ENCODE peak calls at places on chromosomes 2 and 18, in eight cellular contexts. O is body of pancreas, M is stomach, E is right lobe of liver, D is prostate gland, T is Peyer's patch, J is thyroid gland, Q is IMR-90. H is an unnamed sample.

GRCh38 chr2:171529914-171530313 is 7.6 kb downstream of the CYBRD1 start:
- DNase-seq in D (no peak), E (no peak), J (no peak), O (no peak), Q (no peak), T (no peak), M (no peak), H (no peak)

GRCh38 chr2:111122631-111123421 is 2.1 kb downstream of the BCL2L11 start:
- DNase-seq in Q (peak; percentile 82), M (peak; percentile 89), E (peak; percentile 97), J (peak; percentile 84), D (peak; percentile 79), T (peak; percentile 81), O (peak; percentile 83), H (peak; percentile 92)

GRCh38 chr2:6814869-6815268 is 50.8 kb downstream of the CMPK2 start:
- DNase-seq in M (no peak), E (no peak), T (no peak), J (no peak), D (no peak), O (no peak), Q (no peak), H (no peak)

GRCh38 chr2:216635171-216635570 is 2.0 kb downstream of the IGFBP2 start:
- DNase-seq in O (no peak), E (no peak), M (no peak), D (no peak), J (no peak), T (no peak), Q (no peak), H (no peak)

GRCh38 chr2:24494415-24494814 is 3.4 kb downstream of the NCOA1 start:
- DNase-seq in D (no peak), J (no peak), E (no peak), Q (no peak), M (no peak), O (no peak), T (no peak), H (no peak)

GRCh38 chr2:20141056-20141762 is 83.7 kb downstream of the SDC1 start:
- DNase-seq in T (no peak), O (no peak), E (peak; percentile 93), D (peak; percentile 55), J (peak; percentile 62), M (peak; percentile 62), Q (peak; percentile 96), H (peak; percentile 95)

GRCh38 chr2:42916394-42916793 is 124.0 kb upstream of the HAAO start:
- DNase-seq in J (no peak), T (no peak), O (no peak), M (no peak), Q (no peak), E (no peak), D (no peak), H (no peak)

GRCh38 chr18:45684341-45685115 is 39.5 kb upstream of the SLC14A1 start:
- DNase-seq in O (no peak), D (no peak), J (peak; percentile 47), M (no peak), T (no peak), E (no peak), Q (peak; percentile 78), H (no peak)

GRCh38 chr2:75200140-75200985 is 1.0 kb upstream of the TACR1 start:
- DNase-seq in M (peak; percentile 79), O (peak; percentile 74), T (no peak), Q (peak; percentile 39), E (peak; percentile 84), J (peak; percentile 72), D (peak; percentile 37), H (peak; percentile 62)

GRCh38 chr2:80365762-80366161 is 61.2 kb upstream of the LRRTM1 start:
- DNase-seq in M (no peak), Q (no peak), E (no peak), T (no peak), O (no peak), J (no peak), D (no peak), H (no peak)

GRCh38 chr18:41690332-41691110 is 264.5 kb upstream of the PIK3C3 start:
- DNase-seq in Q (no peak), D (no peak), O (no peak), M (no peak), T (no peak), E (no peak), J (no peak), H (no peak)

GRCh38 chr18:78924301-78925192 is 55.1 kb upstream of the SALL3 start:
- DNase-seq in D (no peak), Q (no peak), O (no peak), T (no peak), J (no peak), M (no peak), E (no peak), H (no peak)

GRCh38 chr2:152354069-152354755 is 19.2 kb downstream of the FMNL2 start:
- DNase-seq in J (no peak), O (no peak), D (no peak), M (no peak), Q (no peak), T (no peak), E (no peak), H (no peak)

GRCh38 chr18:14922965-14923565 is 175.1 kb downstream of the ANKRD30B start:
- DNase-seq in E (no peak), D (no peak), J (no peak), M (no peak), T (no peak), Q (no peak), O (no peak), H (no peak)

DNA sequence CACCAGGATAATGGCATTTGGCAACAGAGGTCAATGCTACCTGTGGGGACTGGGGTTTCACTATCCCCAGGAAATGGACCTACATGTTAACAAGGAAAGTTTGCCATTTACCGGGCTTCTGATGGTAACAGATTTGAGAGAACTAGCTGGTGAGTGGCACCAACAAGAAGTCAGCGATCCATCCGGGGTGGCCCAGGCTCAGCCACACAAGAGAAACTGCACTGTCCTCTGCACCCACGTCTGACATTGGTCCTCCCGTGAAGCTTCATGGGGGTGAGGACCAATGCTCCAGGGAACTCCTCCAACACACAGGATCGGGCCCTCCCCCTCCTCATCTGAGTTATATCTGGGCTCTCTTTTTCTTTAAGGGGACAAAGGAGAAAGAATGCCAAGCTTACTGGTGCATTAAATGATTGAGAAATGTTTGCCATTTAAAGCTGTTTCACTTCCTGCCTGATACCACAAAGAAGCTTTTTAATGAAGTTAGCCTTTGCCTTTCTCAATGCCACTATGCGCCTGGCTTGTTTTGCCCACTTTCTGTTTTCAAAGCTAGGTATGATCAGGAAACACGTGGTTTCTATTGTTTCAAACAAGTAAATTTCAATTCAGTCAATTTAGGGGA is 204.2 kb upstream of the ID2 start:
- DNase-seq in J (peak; percentile 30), O (no peak), D (no peak), M (no peak), Q (no peak), E (no peak), T (no peak), H (no peak)
- H3K27ac ChIP-seq in J (peak overlapping the region; percentile 63), O (no peak overlapping the region), D (no peak overlapping the region), M (peak overlapping the region; percentile 35), Q (no peak overlapping the region), E (peak overlapping the region; percentile 48), T (peak overlapping the region; percentile 51), H (no peak overlapping the region)

DNA sequence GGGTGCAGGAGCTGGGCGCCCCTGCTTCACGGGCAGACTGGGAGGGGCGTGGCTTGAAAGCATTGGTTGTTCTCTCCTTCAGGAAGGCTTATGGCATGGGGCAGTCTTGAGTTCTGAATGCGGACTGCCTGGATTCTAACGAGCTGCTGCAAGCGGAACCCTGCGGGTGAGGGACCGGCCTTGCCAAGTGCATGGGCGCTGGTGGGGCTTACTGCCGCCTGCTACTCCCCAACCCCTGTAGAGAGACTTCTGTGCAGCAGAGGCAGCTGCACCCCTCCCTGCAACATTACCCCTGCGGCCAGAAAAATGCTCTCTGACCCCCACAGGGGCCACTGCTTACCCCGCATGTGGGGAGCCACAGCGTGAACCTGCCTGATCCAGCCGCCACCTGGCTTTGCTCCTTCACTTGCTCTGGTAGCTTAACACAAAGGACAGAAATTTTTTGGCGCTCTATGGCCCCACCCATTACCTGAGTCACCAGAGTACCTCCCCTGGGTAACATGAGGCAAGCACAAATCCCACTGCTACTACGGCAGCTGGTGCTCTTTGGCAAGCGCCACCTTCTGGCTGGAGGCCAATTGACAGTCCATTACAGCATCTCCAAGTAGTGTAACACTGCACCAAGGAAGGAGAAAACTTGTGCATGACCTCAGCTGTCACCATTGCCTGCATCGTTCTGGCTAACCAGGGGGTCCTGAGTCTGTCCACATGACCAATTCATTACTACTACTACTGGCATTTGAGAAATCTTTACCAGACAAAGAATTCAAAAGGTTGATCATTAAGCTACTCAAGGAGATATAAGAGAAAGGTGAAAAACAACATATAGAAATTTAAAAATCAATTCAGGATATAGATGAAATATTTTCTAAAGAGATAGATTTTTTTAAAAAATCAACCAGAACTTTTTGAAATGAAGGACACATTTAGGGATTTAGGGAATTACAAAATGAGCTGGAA is 35.4 kb downstream of the MYL12B start:
- DNase-seq in M (peak; percentile 94), O (peak; percentile 94), D (peak; percentile 80), T (peak; percentile 90), Q (peak; percentile 86), E (peak; percentile 91), J (peak; percentile 98), H (peak; percentile 96)
- TF ChIP-seq POLR2A in M (no peak), O (peak; percentile 40), D (peak; percentile 19), T (peak; percentile 23), Q (no peak), E (peak; percentile 39), J (no peak), H (peak; percentile 66)

GRCh38 chr2:178704876-178705275 is 102.3 kb downstream of the TTN start:
- DNase-seq in J (no peak), O (no peak), T (no peak), D (no peak), M (no peak), E (no peak), Q (no peak), H (no peak)

DNA sequence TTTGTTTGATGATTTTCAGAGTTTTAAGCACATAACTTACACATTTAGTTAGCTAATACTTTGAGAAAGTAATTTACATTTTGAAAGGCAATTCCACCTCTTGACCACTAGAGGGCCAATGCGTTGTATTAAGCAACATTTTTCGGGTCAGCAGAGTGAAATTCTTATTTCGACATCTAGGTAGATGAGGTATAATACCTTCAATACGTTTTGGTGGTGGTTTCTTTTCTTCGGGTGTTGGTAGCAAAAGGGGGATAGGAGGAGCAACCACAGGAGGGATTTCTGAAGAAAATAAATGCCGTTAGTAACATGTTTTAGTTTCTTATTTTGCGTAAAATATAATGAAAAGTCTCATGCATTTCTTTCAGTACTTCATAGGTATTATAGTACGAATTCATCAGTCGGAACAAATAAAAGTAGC is 106.3 kb downstream of the TTN start:
- DNase-seq in J (no peak), E (no peak), D (no peak), O (no peak), Q (peak; percentile 35), M (no peak), T (no peak), H (no peak)
- H3K4me3 ChIP-seq in J (no peak overlapping the region), E (no peak overlapping the region), D (no peak overlapping the region), O (no peak overlapping the region), Q (no peak overlapping the region), M (no peak overlapping the region), T (no peak overlapping the region), H (no peak overlapping the region)

DNA sequence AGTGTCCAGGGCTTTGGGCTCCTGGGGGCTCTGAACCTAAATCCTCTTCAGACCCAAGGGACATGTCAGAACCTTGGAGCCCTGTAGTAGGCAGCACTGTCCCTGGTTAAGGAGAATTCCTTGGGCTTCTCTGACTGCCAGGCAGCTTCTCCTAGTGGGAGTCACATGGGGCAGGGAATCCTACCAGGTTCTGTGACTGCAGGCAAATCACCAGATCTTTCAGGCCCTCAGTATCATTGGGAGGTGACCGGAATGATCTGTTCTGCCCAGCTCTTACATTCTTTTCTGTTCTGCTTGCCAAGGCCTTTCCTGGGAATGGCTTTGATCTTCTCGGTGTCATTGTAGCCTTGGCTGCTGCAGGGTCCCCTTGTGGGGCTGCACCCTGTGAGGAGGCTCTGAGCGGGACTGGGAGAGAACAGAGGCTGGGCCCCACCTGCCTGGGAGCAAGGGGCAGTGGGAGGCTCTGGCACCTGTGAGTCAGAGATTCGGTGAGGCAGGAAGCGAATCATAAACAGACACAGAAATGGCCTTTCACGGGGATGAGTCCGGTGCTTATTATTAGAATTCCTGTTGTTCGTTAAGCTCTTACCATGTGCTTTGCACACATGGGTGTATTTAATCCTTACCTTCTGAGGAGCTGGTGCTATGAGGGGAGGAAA is 14.1 kb downstream of the CEP68 start:
- DNase-seq in J (peak; percentile 77), E (no peak), O (no peak), Q (peak; percentile 80), T (peak; percentile 81), D (no peak), M (no peak), H (peak; percentile 89)
- H3K27ac ChIP-seq in J (peak overlapping the region; percentile 95), E (no peak overlapping the region), O (no peak overlapping the region), Q (peak overlapping the region; percentile 1), T (peak overlapping the region; percentile 70), D (peak overlapping the region; percentile 20), M (peak overlapping the region; percentile 30), H (peak overlapping the region; percentile 86)

H was measured in adrenal gland.